ENCODE peak calls at places on chromosomes 5 and 9, in seven cellular contexts. H, W, V, G, X, I and U are unnamed samples.

GRCh38 chr9:87499455-87500015 is 1.9 kb downstream of the DAPK1 start:
- DNase-seq in X (no peak), H (no peak), G (no peak), W (no peak), I (no peak), V (no peak), U (no peak)

GRCh38 chr9:8899541-8899940 is 1100.0 kb upstream of the DMAC1 start:
- DNase-seq in V (no peak), H (no peak), G (no peak), X (no peak), W (no peak), I (no peak), U (no peak)

GRCh38 chr5:151902215-151902614 is 22.4 kb downstream of the GLRA1 start:
- DNase-seq in G (no peak), H (no peak), W (no peak), I (no peak), X (no peak), V (no peak), U (no peak)

GRCh38 chr9:109124089-109124488 is 4.3 kb upstream of the TMEM245 start:
- DNase-seq in W (no peak), V (no peak), X (no peak), H (no peak), G (no peak), I (no peak), U (no peak)

GRCh38 chr5:113612060-113612496 is 98.6 kb downstream of the YTHDC2 start:
- DNase-seq in G (peak), V (peak), X (no peak), I (peak), W (peak), H (no peak), U (no peak)

GRCh38 chr5:122102825-122103224 is 24.8 kb upstream of the LOX start:
- DNase-seq in V (peak), X (no peak), I (no peak), G (peak), H (no peak), W (no peak), U (no peak)

GRCh38 chr9:106478312-106479099 is 384.5 kb upstream of the ZNF462 start:
- DNase-seq in G (no peak), V (no peak), I (peak), W (no peak), X (no peak), H (no peak), U (no peak)

GRCh38 chr9:123990427-123990826 is 21.1 kb upstream of the LHX2 start:
- DNase-seq in W (no peak), I (no peak), X (no peak), G (no peak), H (no peak), V (no peak), U (no peak)

GRCh38 chr9:137189297-137190295 is 1.1 kb downstream of the SSNA1 start:
- DNase-seq in G (no peak), W (no peak), V (no peak), I (no peak), H (no peak), X (no peak), U (no peak)

GRCh38 chr5:109053995-109054417 is 306.3 kb downstream of the FER start:
- DNase-seq in H (no peak), X (no peak), V (peak), G (no peak), I (no peak), W (no peak), U (no peak)

GRCh38 chr5:146906803-146907202 is 28.2 kb upstream of the PPP2R2B start:
- DNase-seq in X (no peak), H (no peak), I (peak), G (no peak), W (no peak), V (no peak), U (no peak)

GRCh38 chr5:129852747-129853352 is 51.4 kb upstream of the CHSY3 start:
- DNase-seq in W (peak), X (peak), G (peak), I (peak), H (peak), V (peak), U (peak)

GRCh38 chr5:90182726-90183125 is 226.8 kb downstream of the CETN3 start:
- DNase-seq in I (no peak), G (no peak), X (no peak), V (no peak), W (no peak), H (no peak), U (no peak)

GRCh38 chr5:135212361-135213033 is 178.5 kb upstream of the PITX1 start:
- DNase-seq in W (no peak), V (no peak), H (no peak), I (no peak), X (no peak), G (no peak), U (no peak)

GRCh38 chr5:103356344-103357091 is 98.0 kb downstream of the MACIR start:
- DNase-seq in H (no peak), G (peak), I (no peak), X (no peak), W (no peak), V (no peak), U (no peak)

GRCh38 chr5:38323645-38324295 is 65.4 kb downstream of the EGFLAM start:
- DNase-seq in I (peak), G (peak), V (peak), W (no peak), X (no peak), H (no peak), U (no peak)

GRCh38 chr9:131046093-131046380 is 37.1 kb downstream of the LAMC3 start:
- DNase-seq in H (no peak), G (no peak), I (peak), X (no peak), V (peak), W (no peak), U (no peak)

GRCh38 chr5:180191716-180192115 is 17.3 kb downstream of the RASGEF1C start:
- DNase-seq in I (no peak), V (no peak), W (no peak), X (no peak), G (no peak), H (no peak), U (no peak)

GRCh38 chr9:109520475-109521132 is 22.5 kb upstream of the PTPN3 start:
- DNase-seq in H (no peak), I (peak), W (peak), X (peak), V (peak), G (peak), U (no peak)

GRCh38 chr9:113516840-113517577 is 53.5 kb downstream of the RGS3 start:
- DNase-seq in H (peak), X (peak), V (no peak), I (no peak), G (peak), W (no peak), U (peak)

GRCh38 chr9:114674076-114674797 is 7.8 kb downstream of the TEX48 start:
- DNase-seq in H (no peak), I (no peak), X (no peak), V (no peak), W (no peak), G (no peak), U (no peak)

GRCh38 chr9:134348404-134349155 is 22.3 kb downstream of the RXRA start:
- DNase-seq in I (no peak), V (no peak), H (no peak), X (no peak), G (no peak), W (no peak), U (no peak)